ENCODE peak calls at places on chromosomes 6 and 20, in nine cellular contexts. N, B, Q, I, L, M, J, X and C are unnamed samples.

GRCh38 chr20:16929756-16930155 is 181.6 kb downstream of the OTOR start:
- DNase-seq in B (peak; percentile 81), Q (no peak), L (no peak), X (no peak), I (no peak), N (no peak), J (no peak), M (no peak), C (no peak)

GRCh38 chr20:23634985-23635767 is 2.6 kb downstream of the CST3 start:
- DNase-seq in I (no peak), J (no peak), Q (peak; percentile 72), X (no peak), M (no peak), N (peak; percentile 69), B (no peak), L (no peak), C (no peak)

GRCh38 chr6:138371720-138372119 is 6.0 kb upstream of the SMIM28 start:
- DNase-seq in N (no peak), I (no peak), B (peak; percentile 49), X (no peak), J (no peak), L (no peak), M (no peak), Q (no peak), C (no peak)

GRCh38 chr20:44039741-44040140 is 125.1 kb downstream of the TOX2 start:
- DNase-seq in J (no peak), M (no peak), X (no peak), L (no peak), I (peak; percentile 59), Q (no peak), N (no peak), B (no peak), C (no peak)

GRCh38 chr20:3040086-3040485 is 3.3 kb upstream of the GNRH2 start:
- DNase-seq in L (no peak), N (no peak), I (no peak), M (no peak), J (no peak), X (no peak), B (no peak), Q (no peak), C (no peak)

GRCh38 chr20:152131-152530 is 5.1 kb upstream of the DEFB127 start:
- DNase-seq in X (no peak), N (no peak), L (no peak), B (no peak), M (no peak), J (no peak), Q (no peak), I (no peak), C (no peak)

GRCh38 chr6:13120483-13121482 is 207.6 kb downstream of the TBC1D7 start:
- DNase-seq in J (no peak), I (no peak), B (no peak), M (no peak), L (no peak), N (no peak), Q (no peak), X (no peak), C (no peak)

GRCh38 chr6:49202923-49203322 is 260.1 kb downstream of the MMUT start:
- DNase-seq in L (no peak), N (no peak), I (no peak), Q (no peak), M (no peak), X (no peak), J (no peak), B (no peak), C (no peak)

GRCh38 chr20:32050851-32051556 is 1.0 kb upstream of the HCK start:
- DNase-seq in M (no peak), I (peak; percentile 77), N (peak; percentile 43), B (no peak), Q (no peak), L (peak; percentile 52), J (peak; percentile 24), X (no peak), C (no peak)

GRCh38 chr20:25042531-25043498 is 15.1 kb downstream of the ACSS1 start:
- DNase-seq in M (no peak), B (no peak), J (no peak), N (peak; percentile 60), I (peak; percentile 91), X (no peak), Q (no peak), L (peak; percentile 91), C (no peak)

GRCh38 chr6:136066005-136066404 is 184.1 kb downstream of the MTFR2 start:
- DNase-seq in M (no peak), N (no peak), X (no peak), J (no peak), I (no peak), L (no peak), B (peak; percentile 41), Q (no peak), C (no peak)

GRCh38 chr6:158512809-158513208 is 47.1 kb upstream of the TMEM181 start:
- DNase-seq in I (no peak), X (no peak), L (no peak), J (no peak), M (no peak), Q (no peak), B (no peak), N (no peak), C (no peak)

GRCh38 chr20:63400486-63401210 is 39.5 kb upstream of the CHRNA4 start:
- DNase-seq in N (no peak), M (no peak), J (no peak), I (no peak), B (no peak), L (no peak), Q (no peak), X (no peak), C (no peak)

GRCh38 chr20:33680681-33681080 is 5.5 kb downstream of the E2F1 start:
- DNase-seq in B (peak; percentile 51), I (no peak), J (no peak), L (no peak), X (no peak), M (no peak), N (no peak), Q (no peak), C (no peak)

GRCh38 chr20:62641749-62642665 is at the start of gene SLCO4A1:
- DNase-seq in N (peak; percentile 85), I (peak; percentile 82), Q (peak; percentile 67), J (peak; percentile 81), L (peak; percentile 89), B (peak; percentile 49), M (peak; percentile 50), X (no peak), C (peak; percentile 67)

GRCh38 chr6:1535295-1535694 is 74.4 kb upstream of the FOXC1 start:
- DNase-seq in Q (no peak), J (no peak), N (no peak), M (no peak), I (no peak), L (no peak), X (no peak), B (peak; percentile 48), C (no peak)

GRCh38 chr20:32580970-32581838 is 3.9 kb downstream of the NOL4L start:
- DNase-seq in M (no peak), X (no peak), B (no peak), N (no peak), I (no peak), J (no peak), Q (no peak), L (no peak), C (no peak)

GRCh38 chr20:31551163-31551562 is 36.9 kb downstream of the HM13 start:
- DNase-seq in Q (no peak), I (no peak), L (no peak), N (no peak), J (no peak), X (no peak), B (no peak), M (no peak), C (no peak)

GRCh38 chr20:45355209-45355608 is 7.0 kb upstream of the SDC4 start:
- DNase-seq in N (no peak), J (no peak), L (peak; percentile 24), B (peak; percentile 80), Q (no peak), M (no peak), I (no peak), X (no peak), C (no peak)

GRCh38 chr6:110033101-110033500 is 55.0 kb downstream of the GPR6 start:
- DNase-seq in L (no peak), J (no peak), X (no peak), Q (no peak), N (no peak), B (no peak), I (no peak), M (no peak), C (no peak)

DNA sequence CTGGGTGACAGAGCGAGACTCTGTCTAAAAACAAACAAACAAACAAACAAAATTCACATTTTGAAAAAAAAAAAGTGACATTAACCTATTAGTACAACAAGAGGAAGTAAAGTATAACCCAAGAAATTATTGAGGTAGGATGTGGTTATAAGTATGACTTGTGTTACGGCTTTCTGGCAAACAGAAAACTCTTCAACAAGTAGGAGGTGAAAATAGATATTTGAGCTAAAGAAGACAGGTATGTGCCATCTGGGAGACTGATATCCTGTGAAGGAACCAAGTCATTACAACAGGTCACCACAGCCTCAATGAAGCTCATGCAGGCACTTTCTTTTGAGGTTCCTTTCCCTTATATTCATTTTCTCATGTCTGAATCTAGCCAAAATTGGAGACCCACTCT is 28.8 kb downstream of the TLDC2 start:
- DNase-seq in L (no peak), Q (no peak), I (no peak), N (no peak), B (no peak), X (no peak), M (no peak), J (no peak), C (no peak)
- TF ChIP-seq CTCF in L (no peak), Q (no peak), I (no peak), N (no peak), B (no peak), X (no peak), M (no peak), J (no peak), C (no peak)

GRCh38 chr6:55668625-55669024 is 89.6 kb upstream of the HMGCLL1 start:
- DNase-seq in J (no peak), B (peak; percentile 3), N (no peak), M (no peak), L (no peak), I (no peak), X (no peak), Q (peak; percentile 7), C (no peak)
- TF ChIP-seq CTCF in J (no peak), B (no peak), N (no peak), M (no peak), L (no peak), I (no peak), X (no peak), Q (no peak), C (no peak)

DNA sequence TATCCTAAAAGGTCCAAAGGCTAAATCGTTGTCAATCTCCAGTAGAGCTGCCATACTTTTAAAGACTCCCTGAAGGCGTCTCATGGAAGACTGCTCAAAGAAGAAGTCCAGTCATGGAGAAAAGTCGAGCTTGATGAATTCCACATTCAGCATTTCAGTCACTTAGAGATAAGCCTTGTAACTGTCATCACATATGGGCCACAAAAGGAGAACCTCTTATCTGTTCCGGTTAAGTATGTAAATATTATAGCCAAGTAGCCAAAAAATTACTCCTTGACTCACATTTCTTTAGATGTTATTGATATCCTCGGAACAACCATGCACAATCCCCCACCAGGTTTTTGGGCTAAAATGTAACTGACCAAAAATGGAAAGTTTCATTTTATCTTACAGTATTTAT is 9.8 kb upstream of the CNKSR3 start:
- DNase-seq in J (no peak), I (no peak), B (no peak), Q (no peak), N (no peak), X (no peak), L (no peak), M (no peak), C (no peak)
- TF ChIP-seq CTCF in J (no peak), I (no peak), B (no peak), Q (no peak), N (no peak), X (no peak), L (no peak), M (no peak), C (no peak)

GRCh38 chr6:93417421-93417996 is 1.9 kb downstream of the EPHA7 start:
- DNase-seq in M (no peak), J (peak; percentile 40), B (peak; percentile 27), I (no peak), L (no peak), X (no peak), Q (no peak), N (no peak), C (no peak)
- TF ChIP-seq CTCF in M (peak; percentile 41), J (no peak), B (peak; percentile 30), I (no peak), L (no peak), X (no peak), Q (no peak), N (no peak), C (peak; percentile 25)